ENCODE peak calls at places on chromosomes 11 and 22, in four cellular contexts. One of them, this sample, is unnamed.
A peak's percentile ranks its signal among the peaks of the same experiment; 100 is the strongest.

GRCh38 chr11:74577624-74578396 is 14.6 kb upstream of the POLD3 start:
- DNase-seq in posterior vena cava: no peak
- DNase-seq in activated CD4-positive, alpha-beta T cell treated with anti-CD3 and anti-CD28 coated beads, Interleukin-2, amount 50 U/mL, for 24 hours: no peak
- DNase-seq in T1000: no peak
- DNase-seq in this sample: no peak

GRCh38 chr11:17250561-17251350 is 25.8 kb upstream of the NUCB2 start:
- DNase-seq in activated CD4-positive, alpha-beta T cell treated with anti-CD3 and anti-CD28 coated beads, Interleukin-2, amount 50 U/mL, for 24 hours: no peak
- DNase-seq in T1000: no peak
- DNase-seq in posterior vena cava: no peak
- DNase-seq in this sample: no peak

GRCh38 chr11:117830674-117831351 is 6.3 kb upstream of the FXYD2 start:
- DNase-seq in activated CD4-positive, alpha-beta T cell treated with anti-CD3 and anti-CD28 coated beads, Interleukin-2, amount 50 U/mL, for 24 hours: no peak
- DNase-seq in T1000: no peak
- DNase-seq in posterior vena cava: peak; percentile 58
- DNase-seq in this sample: no peak

GRCh38 chr22:45877651-45878050 is 99.3 kb downstream of the WNT7B start:
- DNase-seq in posterior vena cava: no peak
- DNase-seq in T1000: no peak
- DNase-seq in activated CD4-positive, alpha-beta T cell treated with anti-CD3 and anti-CD28 coated beads, Interleukin-2, amount 50 U/mL, for 24 hours: no peak
- DNase-seq in this sample: peak; percentile 77

GRCh38 chr11:74182635-74183034 is 11.5 kb downstream of the PPME1 start:
- DNase-seq in activated CD4-positive, alpha-beta T cell treated with anti-CD3 and anti-CD28 coated beads, Interleukin-2, amount 50 U/mL, for 24 hours: no peak
- DNase-seq in posterior vena cava: no peak
- DNase-seq in T1000: no peak
- DNase-seq in this sample: no peak

GRCh38 chr11:72720047-72720446 is 32.2 kb downstream of the ARAP1 start:
- DNase-seq in activated CD4-positive, alpha-beta T cell treated with anti-CD3 and anti-CD28 coated beads, Interleukin-2, amount 50 U/mL, for 24 hours: no peak
- DNase-seq in T1000: no peak
- DNase-seq in posterior vena cava: no peak
- DNase-seq in this sample: no peak

GRCh38 chr11:12224537-12224893 is 114.1 kb downstream of the MICAL2 start:
- DNase-seq in T1000: peak; percentile 8
- DNase-seq in posterior vena cava: peak; percentile 96
- DNase-seq in activated CD4-positive, alpha-beta T cell treated with anti-CD3 and anti-CD28 coated beads, Interleukin-2, amount 50 U/mL, for 24 hours: peak; percentile 54
- DNase-seq in this sample: no peak

GRCh38 chr22:35995345-35995744 is 33.3 kb downstream of the RBFOX2 start:
- DNase-seq in posterior vena cava: no peak
- DNase-seq in T1000: no peak
- DNase-seq in activated CD4-positive, alpha-beta T cell treated with anti-CD3 and anti-CD28 coated beads, Interleukin-2, amount 50 U/mL, for 24 hours: no peak
- DNase-seq in this sample: no peak

GRCh38 chr11:93969925-93970922 is 50.9 kb upstream of the HEPHL1 start:
- DNase-seq in posterior vena cava: no peak
- DNase-seq in T1000: no peak
- DNase-seq in activated CD4-positive, alpha-beta T cell treated with anti-CD3 and anti-CD28 coated beads, Interleukin-2, amount 50 U/mL, for 24 hours: no peak
- DNase-seq in this sample: no peak

GRCh38 chr11:132962026-132962425 is 570.3 kb downstream of the OPCML start:
- DNase-seq in T1000: no peak
- DNase-seq in posterior vena cava: no peak
- DNase-seq in activated CD4-positive, alpha-beta T cell treated with anti-CD3 and anti-CD28 coated beads, Interleukin-2, amount 50 U/mL, for 24 hours: no peak
- DNase-seq in this sample: no peak

GRCh38 chr11:109241988-109242387 is 180.0 kb upstream of the C11orf87 start:
- DNase-seq in T1000: no peak
- DNase-seq in activated CD4-positive, alpha-beta T cell treated with anti-CD3 and anti-CD28 coated beads, Interleukin-2, amount 50 U/mL, for 24 hours: no peak
- DNase-seq in posterior vena cava: no peak
- DNase-seq in this sample: no peak

GRCh38 chr22:49137216-49137840 is 690.3 kb downstream of the BRD1 start:
- DNase-seq in activated CD4-positive, alpha-beta T cell treated with anti-CD3 and anti-CD28 coated beads, Interleukin-2, amount 50 U/mL, for 24 hours: no peak
- DNase-seq in posterior vena cava: no peak
- DNase-seq in T1000: no peak
- DNase-seq in this sample: no peak

GRCh38 chr11:88618716-88619462 is 281.4 kb upstream of the CTSC start:
- DNase-seq in T1000: no peak
- DNase-seq in activated CD4-positive, alpha-beta T cell treated with anti-CD3 and anti-CD28 coated beads, Interleukin-2, amount 50 U/mL, for 24 hours: no peak
- DNase-seq in posterior vena cava: no peak
- DNase-seq in this sample: no peak

GRCh38 chr22:37310815-37311595 is 28.7 kb downstream of the CYTH4 start:
- DNase-seq in T1000: no peak
- DNase-seq in posterior vena cava: no peak
- DNase-seq in activated CD4-positive, alpha-beta T cell treated with anti-CD3 and anti-CD28 coated beads, Interleukin-2, amount 50 U/mL, for 24 hours: no peak
- DNase-seq in this sample: no peak

GRCh38 chr11:110022548-110022947 is 70.6 kb upstream of the ZC3H12C start:
- DNase-seq in posterior vena cava: no peak
- DNase-seq in T1000: no peak
- DNase-seq in activated CD4-positive, alpha-beta T cell treated with anti-CD3 and anti-CD28 coated beads, Interleukin-2, amount 50 U/mL, for 24 hours: no peak
- DNase-seq in this sample: no peak

GRCh38 chr11:111347002-111347722 is 31.9 kb downstream of the POU2AF1 start:
- DNase-seq in posterior vena cava: no peak
- DNase-seq in T1000: no peak
- DNase-seq in activated CD4-positive, alpha-beta T cell treated with anti-CD3 and anti-CD28 coated beads, Interleukin-2, amount 50 U/mL, for 24 hours: no peak
- DNase-seq in this sample: no peak

GRCh38 chr11:86639172-86639571 is 33.2 kb downstream of the ME3 start:
- DNase-seq in posterior vena cava: no peak
- DNase-seq in T1000: no peak
- DNase-seq in activated CD4-positive, alpha-beta T cell treated with anti-CD3 and anti-CD28 coated beads, Interleukin-2, amount 50 U/mL, for 24 hours: no peak
- DNase-seq in this sample: no peak

GRCh38 chr22:24727218-24727851 is 47.2 kb downstream of the PIWIL3 start:
- DNase-seq in activated CD4-positive, alpha-beta T cell treated with anti-CD3 and anti-CD28 coated beads, Interleukin-2, amount 50 U/mL, for 24 hours: no peak
- DNase-seq in posterior vena cava: no peak
- DNase-seq in T1000: peak; percentile 10
- DNase-seq in this sample: no peak

GRCh38 chr22:40040927-40041326 is 46.2 kb downstream of the FAM83F start:
- DNase-seq in posterior vena cava: peak; percentile 64
- DNase-seq in T1000: peak; percentile 6
- DNase-seq in activated CD4-positive, alpha-beta T cell treated with anti-CD3 and anti-CD28 coated beads, Interleukin-2, amount 50 U/mL, for 24 hours: no peak
- DNase-seq in this sample: no peak

GRCh38 chr11:5369793-5370192 is 13.8 kb upstream of the OR51M1 start:
- DNase-seq in activated CD4-positive, alpha-beta T cell treated with anti-CD3 and anti-CD28 coated beads, Interleukin-2, amount 50 U/mL, for 24 hours: no peak
- DNase-seq in T1000: no peak
- DNase-seq in posterior vena cava: no peak
- DNase-seq in this sample: no peak

GRCh38 chr22:35441489-35442100 is 41.7 kb downstream of the MCM5 start:
- DNase-seq in T1000: no peak
- DNase-seq in activated CD4-positive, alpha-beta T cell treated with anti-CD3 and anti-CD28 coated beads, Interleukin-2, amount 50 U/mL, for 24 hours: no peak
- DNase-seq in posterior vena cava: no peak
- DNase-seq in this sample: no peak

GRCh38 chr22:43302462-43303109 is 40.6 kb downstream of the SCUBE1 start:
- DNase-seq in activated CD4-positive, alpha-beta T cell treated with anti-CD3 and anti-CD28 coated beads, Interleukin-2, amount 50 U/mL, for 24 hours: no peak
- DNase-seq in posterior vena cava: no peak
- DNase-seq in T1000: no peak
- DNase-seq in this sample: no peak

GRCh38 chr11:12640926-12641849 is 33.0 kb upstream of the TEAD1 start:
- DNase-seq in activated CD4-positive, alpha-beta T cell treated with anti-CD3 and anti-CD28 coated beads, Interleukin-2, amount 50 U/mL, for 24 hours: no peak
- DNase-seq in T1000: no peak
- DNase-seq in posterior vena cava: no peak
- DNase-seq in this sample: no peak